ENCODE peak calls at places on chromosomes 13 and 19, in eight cellular contexts. H is astrocyte; Y is fibroblast of villous mesenchyme; P is GM12864; W is suprapubic skin; L is ascending aorta; M is CD8-positive, alpha-beta T cell; Q is bronchial epithelial cell. V is an unnamed sample.

GRCh38 chr19:43636121-43636683 is 3.4 kb downstream of the CADM4 start:
- DNase-seq in H (peak), Y (no peak), P (no peak), W (no peak), L (no peak), M (no peak), Q (no peak), V (no peak)

GRCh38 chr13:79402074-79402635 is 3.9 kb downstream of the RBM26 start:
- DNase-seq in H (no peak), Y (no peak), P (no peak), W (no peak), L (no peak), M (no peak), Q (no peak), V (no peak)

GRCh38 chr19:2253106-2254051 is 2.8 kb downstream of the JSRP1 start:
- DNase-seq in H (no peak), Y (no peak), P (no peak), W (no peak), L (no peak), M (peak), Q (no peak), V (no peak)

GRCh38 chr19:47280183-47280797 is 5.6 kb downstream of the INAFM1 start:
- DNase-seq in H (no peak), Y (no peak), P (no peak), W (no peak), L (no peak), M (peak), Q (peak), V (no peak)

GRCh38 chr13:56352356-56352755 is 788.4 kb upstream of the PRR20A start:
- DNase-seq in H (no peak), Y (no peak), P (no peak), W (no peak), L (no peak), M (no peak), Q (peak), V (no peak)

GRCh38 chr13:34308725-34309124 is 490.8 kb downstream of the RFC3 start:
- DNase-seq in H (peak), Y (peak), P (no peak), W (no peak), L (no peak), M (no peak), Q (peak), V (no peak)

GRCh38 chr19:9116547-9116946 is 984 bp upstream of the OR7G1 start:
- DNase-seq in H (no peak), Y (no peak), P (no peak), W (no peak), L (no peak), M (no peak), Q (no peak), V (no peak)

GRCh38 chr19:33395561-33396550 is 22.3 kb downstream of the CEBPG start:
- DNase-seq in H (peak), Y (no peak), P (no peak), W (no peak), L (no peak), M (no peak), Q (no peak), V (no peak)

GRCh38 chr19:46967578-46968018 is 52.0 kb upstream of the NPAS1 start:
- DNase-seq in H (no peak), Y (no peak), P (no peak), W (no peak), L (no peak), M (peak), Q (no peak), V (no peak)

GRCh38 chr13:29543230-29544215 is 52.0 kb downstream of the SLC7A1 start:
- DNase-seq in H (peak), Y (peak), P (peak), W (no peak), L (no peak), M (no peak), Q (no peak), V (no peak)

GRCh38 chr13:26484196-26484595 is 73.3 kb upstream of the WASF3 start:
- DNase-seq in H (no peak), Y (no peak), P (no peak), W (no peak), L (peak), M (no peak), Q (no peak), V (no peak)

DNA sequence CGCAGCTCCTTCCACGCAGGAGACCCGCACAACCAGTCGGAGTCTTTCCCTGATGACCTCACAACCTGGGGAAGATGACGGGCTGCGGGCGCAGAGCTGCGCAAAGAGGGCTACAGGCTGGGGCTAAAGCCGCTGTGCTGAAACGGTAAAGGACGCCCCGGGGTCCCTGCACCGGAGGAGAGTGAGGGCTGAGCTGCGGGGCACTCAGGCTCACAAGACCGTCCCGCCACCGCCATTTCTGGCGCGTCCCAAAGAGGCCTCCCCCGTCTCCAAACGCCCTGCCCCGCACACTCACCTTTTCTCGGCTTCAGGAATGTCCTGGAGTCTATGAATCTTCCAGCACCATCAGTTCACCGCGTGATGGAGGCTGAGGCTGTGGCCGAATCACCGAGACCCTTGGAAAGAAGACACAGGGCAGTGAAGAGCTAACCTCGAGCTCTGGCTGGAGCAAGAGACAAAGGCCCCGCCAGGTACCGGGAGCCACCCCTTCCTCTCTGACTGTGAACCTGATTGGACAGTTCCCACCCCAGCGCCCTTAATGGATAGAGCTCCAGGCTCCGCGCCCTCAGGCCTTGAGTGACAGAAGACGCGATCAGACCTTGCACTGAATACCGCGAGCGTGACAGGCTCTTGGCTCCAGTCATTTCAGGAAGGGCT is 41.8 kb upstream of the ZNF429 start:
- DNase-seq in H (peak), Y (no peak), P (no peak), W (no peak), L (no peak), M (peak), Q (no peak), V (no peak)
- H3K4me3 ChIP-seq in H (peak), Y (no peak), P (no peak), W (peak), L (peak), M (no peak), Q (no peak), V (no peak)

DNA sequence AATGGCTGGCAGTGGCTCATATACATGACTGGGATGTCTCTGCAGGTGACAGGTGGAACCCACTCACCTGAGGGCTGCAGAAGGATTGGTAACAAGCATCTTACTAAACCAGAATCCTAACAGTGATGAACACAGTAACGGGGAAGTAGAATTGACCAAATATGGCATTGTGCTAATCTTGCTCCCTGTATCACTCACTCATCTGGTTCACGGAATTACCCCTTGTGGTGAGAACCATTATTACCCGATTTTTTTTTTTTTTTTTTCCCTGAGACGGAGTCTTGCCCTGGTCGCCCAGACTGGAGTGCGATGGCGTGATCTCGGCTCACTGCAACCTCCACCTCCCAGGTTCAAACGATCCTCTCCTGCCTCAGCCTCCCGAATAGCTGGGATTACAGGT is 69.5 kb downstream of the PTPRS start:
- DNase-seq in H (no peak), Y (no peak), P (no peak), W (no peak), L (no peak), M (no peak), Q (no peak), V (no peak)
- TF ChIP-seq CTCF in H (peak), Y (peak), P (peak), W (no peak), L (no peak), M (no peak), Q (peak), V (no peak)

DNA sequence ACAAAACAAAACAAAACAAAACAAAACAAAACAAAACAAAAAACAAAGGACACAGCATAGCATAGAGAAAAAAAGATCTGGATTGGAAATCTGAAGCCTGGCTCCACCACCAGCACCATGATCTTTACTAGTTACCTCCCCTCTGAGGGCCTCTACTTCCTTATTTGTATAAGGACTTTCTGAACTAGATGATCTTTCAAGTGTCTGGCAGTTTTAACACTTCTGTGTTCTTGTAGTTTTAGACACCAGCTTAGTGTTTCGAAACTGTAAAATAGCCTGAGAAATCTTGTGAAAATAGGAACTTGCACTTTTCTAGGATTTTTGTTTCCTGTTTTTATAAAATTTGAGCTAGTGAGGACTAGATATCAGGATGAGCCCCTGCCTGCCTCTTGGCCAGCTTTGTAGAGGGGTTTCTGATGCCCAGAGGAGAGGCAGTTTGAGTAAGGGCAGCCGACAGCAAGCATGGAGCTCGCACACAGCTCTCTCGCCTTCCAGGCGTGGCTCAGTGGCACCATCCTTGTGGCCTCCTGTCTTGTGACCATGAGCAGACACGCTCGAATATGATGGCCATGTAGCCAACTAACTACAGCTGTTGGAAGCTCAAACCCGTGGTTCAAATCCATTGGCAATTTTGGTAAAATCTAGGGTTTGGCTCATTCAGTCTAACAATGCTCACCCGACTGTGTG is 319.0 kb downstream of the KCNRG start:
- DNase-seq in H (no peak), Y (peak), P (no peak), W (no peak), L (no peak), M (no peak), Q (no peak), V (no peak)
- H3K4me3 ChIP-seq in H (no peak), Y (no peak), P (no peak), W (no peak), L (no peak), M (no peak), Q (no peak), V (no peak)

DNA sequence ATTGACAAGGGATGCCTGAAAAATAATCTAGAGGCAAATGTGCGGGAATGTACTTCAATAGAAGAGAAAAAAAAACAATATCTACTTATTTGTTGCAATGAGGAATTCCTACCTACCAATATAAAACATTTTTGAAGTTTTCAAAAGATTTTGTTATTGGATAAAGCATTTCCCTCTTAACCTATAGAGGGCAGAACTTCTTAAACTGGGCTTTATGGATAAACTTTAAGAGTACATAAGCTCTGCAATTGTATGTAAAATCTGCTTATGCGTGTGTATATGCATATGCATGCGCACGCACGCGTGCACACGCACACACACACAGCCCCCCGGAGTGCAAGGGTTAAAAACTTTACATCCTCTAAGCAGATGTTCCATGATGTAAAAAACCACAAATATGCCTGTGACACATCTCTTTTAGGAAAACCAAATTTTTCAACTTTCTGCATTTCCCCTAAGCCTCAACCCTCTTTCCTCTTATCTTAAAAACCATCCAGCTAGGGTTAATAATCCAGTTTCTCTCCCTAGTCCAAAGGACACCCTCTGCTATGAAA is 73.1 kb upstream of the OXGR1 start:
- DNase-seq in H (peak), Y (peak), P (no peak), W (no peak), L (no peak), M (no peak), Q (no peak), V (no peak)
- TF ChIP-seq CTCF in H (no peak), Y (peak), P (no peak), W (no peak), L (no peak), M (no peak), Q (no peak), V (no peak)

GRCh38 chr13:100269837-100270236 is 180.9 kb downstream of the PCCA start:
- DNase-seq in H (peak), Y (peak), P (no peak), W (no peak), L (peak), M (no peak), Q (peak), V (no peak)

GRCh38 chr13:100273576-100273975 is 184.7 kb downstream of the PCCA start:
- DNase-seq in H (no peak), Y (no peak), P (no peak), W (no peak), L (no peak), M (no peak), Q (no peak), V (no peak)

GRCh38 chr13:100274942-100275506 is 186.1 kb downstream of the PCCA start:
- DNase-seq in H (peak), Y (peak), P (no peak), W (no peak), L (no peak), M (no peak), Q (no peak), V (no peak)

GRCh38 chr13:100275746-100276145 is 186.9 kb downstream of the PCCA start:
- DNase-seq in H (no peak), Y (peak), P (no peak), W (no peak), L (no peak), M (no peak), Q (peak), V (no peak)

GRCh38 chr13:100273138-100273537 is 184.2 kb downstream of the PCCA start:
- DNase-seq in H (no peak), Y (no peak), P (no peak), W (no peak), L (no peak), M (no peak), Q (no peak), V (no peak)
- H3K4me3 ChIP-seq in H (no peak), Y (no peak), P (no peak), W (no peak), L (no peak), M (no peak), Q (no peak), V (no peak)

DNA sequence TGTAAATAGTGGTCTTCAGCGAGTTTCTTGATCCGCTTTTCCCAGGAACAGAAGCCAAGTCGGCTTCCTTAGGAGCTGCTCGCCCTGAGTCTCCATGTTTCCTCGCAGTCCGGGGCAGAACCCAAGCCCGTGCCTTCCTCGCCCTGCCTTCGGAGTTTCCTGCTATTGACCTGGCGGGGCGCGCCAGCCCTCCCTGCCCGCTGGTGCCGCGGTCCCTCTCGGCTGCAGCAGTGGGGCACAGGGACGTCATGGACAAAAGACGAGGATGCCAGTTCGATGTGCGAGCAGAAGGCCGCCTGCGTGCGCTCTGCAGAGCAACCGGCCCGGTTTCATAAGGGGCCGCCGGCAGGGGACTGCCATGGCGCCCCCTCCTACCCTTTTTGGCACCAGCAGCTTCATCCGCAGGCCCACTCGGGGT is 156.6 kb downstream of the TM9SF2 start:
- DNase-seq in H (peak), Y (peak), P (no peak), W (no peak), L (no peak), M (peak), Q (no peak), V (no peak)
- TF ChIP-seq CTCF in H (no peak), Y (no peak), P (no peak), W (no peak), L (no peak), M (no peak), Q (no peak), V (no peak)

DNA sequence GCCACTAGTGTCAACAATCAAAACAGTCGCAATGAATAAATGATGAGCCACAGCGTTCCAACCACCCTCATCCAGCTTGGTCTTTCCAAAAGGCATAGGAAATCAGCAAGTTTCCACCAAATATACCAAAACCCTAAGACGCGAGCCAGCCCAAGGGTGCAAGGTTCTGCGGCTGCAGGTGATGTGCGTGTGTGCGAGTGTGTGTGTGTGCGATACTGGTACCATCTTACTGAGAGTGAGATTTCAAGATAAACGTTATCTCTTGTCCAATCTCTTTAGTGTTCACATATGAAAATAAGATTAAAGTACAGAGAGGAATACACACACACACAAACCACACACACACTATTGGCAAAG is 895 bp upstream of the TRPC4 start:
- DNase-seq in H (peak), Y (no peak), P (no peak), W (no peak), L (no peak), M (no peak), Q (no peak), V (no peak)
- H3K4me3 ChIP-seq in H (peak), Y (peak), P (no peak), W (peak), L (peak), M (no peak), Q (no peak), V (peak)

V was measured in esophagus squamous epithelium.